ENCODE peak calls at places on chromosomes 5 and 9, in seven cellular contexts. One of them, this sample, is unnamed.

GRCh38 chr9:114723926-114724325 is 41.9 kb upstream of the TEX48 start:
- DNase-seq in PC-9: no peak
- DNase-seq in WERI-Rb-1: no peak
- DNase-seq in Panc1: no peak
- DNase-seq in Peyer's patch: no peak
- DNase-seq in prostate gland: no peak
- DNase-seq in HCT116: no peak
- DNase-seq in this sample: no peak

GRCh38 chr9:98994226-98995058 is 50.7 kb downstream of the COL15A1 start:
- DNase-seq in PC-9: no peak
- DNase-seq in WERI-Rb-1: no peak
- DNase-seq in Panc1: no peak
- DNase-seq in Peyer's patch: no peak
- DNase-seq in prostate gland: no peak
- DNase-seq in HCT116: no peak
- DNase-seq in this sample: no peak

GRCh38 chr5:119340597-119341218 is 15.1 kb upstream of the TNFAIP8 start:
- DNase-seq in PC-9: no peak
- DNase-seq in WERI-Rb-1: no peak
- DNase-seq in Panc1: no peak
- DNase-seq in Peyer's patch: no peak
- DNase-seq in prostate gland: no peak
- DNase-seq in HCT116: no peak
- DNase-seq in this sample: no peak

GRCh38 chr5:76403713-76403962 is 553 bp downstream of the IQGAP2 start:
- DNase-seq in PC-9: no peak
- DNase-seq in WERI-Rb-1: no peak
- DNase-seq in Panc1: no peak
- DNase-seq in Peyer's patch: peak; percentile 80
- DNase-seq in prostate gland: peak; percentile 65
- DNase-seq in HCT116: no peak
- DNase-seq in this sample: no peak

GRCh38 chr9:8365466-8366160 is 566.0 kb upstream of the DMAC1 start:
- DNase-seq in PC-9: no peak
- DNase-seq in WERI-Rb-1: no peak
- DNase-seq in Panc1: no peak
- DNase-seq in Peyer's patch: no peak
- DNase-seq in prostate gland: no peak
- DNase-seq in HCT116: no peak
- DNase-seq in this sample: no peak

GRCh38 chr9:92048924-92049625 is 66.1 kb downstream of the SPTLC1 start:
- DNase-seq in PC-9: no peak
- DNase-seq in WERI-Rb-1: no peak
- DNase-seq in Panc1: no peak
- DNase-seq in Peyer's patch: no peak
- DNase-seq in prostate gland: no peak
- DNase-seq in HCT116: no peak
- DNase-seq in this sample: no peak

GRCh38 chr5:58505502-58505901 is 14.3 kb downstream of the GAPT start:
- DNase-seq in PC-9: no peak
- DNase-seq in WERI-Rb-1: no peak
- DNase-seq in Panc1: no peak
- DNase-seq in Peyer's patch: no peak
- DNase-seq in prostate gland: no peak
- DNase-seq in HCT116: no peak
- DNase-seq in this sample: no peak

GRCh38 chr5:3489221-3489620 is 106.4 kb upstream of the IRX1 start:
- DNase-seq in PC-9: no peak
- DNase-seq in WERI-Rb-1: peak; percentile 49
- DNase-seq in Panc1: no peak
- DNase-seq in Peyer's patch: no peak
- DNase-seq in prostate gland: no peak
- DNase-seq in HCT116: no peak
- DNase-seq in this sample: no peak

GRCh38 chr5:74042559-74043357 is 416.8 kb downstream of the ARHGEF28 start:
- DNase-seq in PC-9: no peak
- DNase-seq in WERI-Rb-1: no peak
- DNase-seq in Panc1: no peak
- DNase-seq in Peyer's patch: no peak
- DNase-seq in prostate gland: no peak
- DNase-seq in HCT116: no peak
- DNase-seq in this sample: no peak

GRCh38 chr9:112308576-112308975 is 24.8 kb downstream of the PTBP3 start:
- DNase-seq in PC-9: no peak
- DNase-seq in WERI-Rb-1: peak; percentile 70
- DNase-seq in Panc1: no peak
- DNase-seq in Peyer's patch: no peak
- DNase-seq in prostate gland: no peak
- DNase-seq in HCT116: no peak
- DNase-seq in this sample: no peak

GRCh38 chr5:88093765-88094164 is 174.9 kb downstream of the TMEM161B start:
- DNase-seq in PC-9: no peak
- DNase-seq in WERI-Rb-1: no peak
- DNase-seq in Panc1: no peak
- DNase-seq in Peyer's patch: no peak
- DNase-seq in prostate gland: no peak
- DNase-seq in HCT116: no peak
- DNase-seq in this sample: no peak

GRCh38 chr5:88732181-88732633 is 150.8 kb downstream of the MEF2C start:
- DNase-seq in PC-9: no peak
- DNase-seq in WERI-Rb-1: no peak
- DNase-seq in Panc1: no peak
- DNase-seq in Peyer's patch: no peak
- DNase-seq in prostate gland: no peak
- DNase-seq in HCT116: no peak
- DNase-seq in this sample: peak; percentile 89

GRCh38 chr9:18710089-18710488 is 236.1 kb downstream of the ADAMTSL1 start:
- DNase-seq in PC-9: no peak
- DNase-seq in WERI-Rb-1: no peak
- DNase-seq in Panc1: no peak
- DNase-seq in Peyer's patch: no peak
- DNase-seq in prostate gland: no peak
- DNase-seq in HCT116: no peak
- DNase-seq in this sample: no peak

GRCh38 chr5:151617841-151618710 is 26.9 kb upstream of the FAT2 start:
- DNase-seq in PC-9: peak; percentile 97
- DNase-seq in WERI-Rb-1: no peak
- DNase-seq in Panc1: no peak
- DNase-seq in Peyer's patch: no peak
- DNase-seq in prostate gland: no peak
- DNase-seq in HCT116: peak; percentile 7
- DNase-seq in this sample: no peak

GRCh38 chr9:134366223-134367031 is 40.2 kb downstream of the RXRA start:
- DNase-seq in PC-9: peak; percentile 48
- DNase-seq in WERI-Rb-1: no peak
- DNase-seq in Panc1: no peak
- DNase-seq in Peyer's patch: peak; percentile 90
- DNase-seq in prostate gland: peak; percentile 96
- DNase-seq in HCT116: no peak
- DNase-seq in this sample: peak; percentile 94

GRCh38 chr5:167950126-167950721 is 341.2 kb upstream of the WWC1 start:
- DNase-seq in PC-9: no peak
- DNase-seq in WERI-Rb-1: no peak
- DNase-seq in Panc1: no peak
- DNase-seq in Peyer's patch: no peak
- DNase-seq in prostate gland: no peak
- DNase-seq in HCT116: no peak
- DNase-seq in this sample: no peak

GRCh38 chr9:113454914-113455761 is 8.4 kb upstream of the RGS3 start:
- DNase-seq in PC-9: peak; percentile 79
- DNase-seq in WERI-Rb-1: no peak
- DNase-seq in Panc1: no peak
- DNase-seq in Peyer's patch: no peak
- DNase-seq in prostate gland: no peak
- DNase-seq in HCT116: peak; percentile 16
- DNase-seq in this sample: peak; percentile 84

GRCh38 chr5:129204525-129204924 is 110.0 kb downstream of the ISOC1 start:
- DNase-seq in PC-9: no peak
- DNase-seq in WERI-Rb-1: no peak
- DNase-seq in Panc1: no peak
- DNase-seq in Peyer's patch: no peak
- DNase-seq in prostate gland: no peak
- DNase-seq in HCT116: no peak
- DNase-seq in this sample: no peak

GRCh38 chr5:131679911-131680310 is 44.9 kb upstream of the RAPGEF6 start:
- DNase-seq in PC-9: no peak
- DNase-seq in WERI-Rb-1: no peak
- DNase-seq in Panc1: no peak
- DNase-seq in Peyer's patch: no peak
- DNase-seq in prostate gland: no peak
- DNase-seq in HCT116: no peak
- DNase-seq in this sample: no peak

GRCh38 chr9:13278368-13279246 is 885 bp downstream of the MPDZ start:
- DNase-seq in PC-9: no peak
- DNase-seq in WERI-Rb-1: peak; percentile 20
- DNase-seq in Panc1: no peak
- DNase-seq in Peyer's patch: peak; percentile 51
- DNase-seq in prostate gland: peak; percentile 76
- DNase-seq in HCT116: no peak
- DNase-seq in this sample: peak; percentile 83

DNA sequence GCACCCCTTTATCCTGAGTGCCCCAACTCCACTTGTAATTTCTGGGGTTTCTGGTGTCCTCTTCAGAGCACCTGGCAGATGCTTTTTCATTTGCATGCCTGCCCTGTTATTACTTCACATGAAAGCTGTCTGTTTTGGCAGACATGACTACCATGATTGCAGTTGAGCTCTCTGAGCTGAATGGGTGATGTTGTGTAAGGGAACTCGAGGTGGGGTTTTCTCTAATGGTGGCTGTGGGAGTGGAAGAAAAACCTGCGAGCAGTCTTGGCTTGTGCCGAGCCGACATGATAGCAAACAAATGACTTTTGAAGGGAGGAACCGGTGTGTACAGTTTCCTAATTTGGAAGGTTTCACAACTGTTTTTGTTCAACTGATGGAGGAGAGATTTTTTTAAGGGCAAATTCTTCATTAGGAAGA is 196.2 kb downstream of the AOPEP start:
- DNase-seq in PC-9: peak; percentile 84
- DNase-seq in WERI-Rb-1: no peak
- DNase-seq in Panc1: no peak
- DNase-seq in Peyer's patch: no peak
- DNase-seq in prostate gland: peak; percentile 53
- DNase-seq in HCT116: no peak
- DNase-seq in this sample: no peak
- H3K4me3 ChIP-seq in PC-9: peak overlapping the region; percentile 39
- H3K4me3 ChIP-seq in WERI-Rb-1: no peak overlapping the region
- H3K4me3 ChIP-seq in Panc1: no peak overlapping the region
- H3K4me3 ChIP-seq in Peyer's patch: no peak overlapping the region
- H3K4me3 ChIP-seq in prostate gland: no peak overlapping the region
- H3K4me3 ChIP-seq in HCT116: no peak overlapping the region
- H3K4me3 ChIP-seq in this sample: peak overlapping the region; percentile 7

DNA sequence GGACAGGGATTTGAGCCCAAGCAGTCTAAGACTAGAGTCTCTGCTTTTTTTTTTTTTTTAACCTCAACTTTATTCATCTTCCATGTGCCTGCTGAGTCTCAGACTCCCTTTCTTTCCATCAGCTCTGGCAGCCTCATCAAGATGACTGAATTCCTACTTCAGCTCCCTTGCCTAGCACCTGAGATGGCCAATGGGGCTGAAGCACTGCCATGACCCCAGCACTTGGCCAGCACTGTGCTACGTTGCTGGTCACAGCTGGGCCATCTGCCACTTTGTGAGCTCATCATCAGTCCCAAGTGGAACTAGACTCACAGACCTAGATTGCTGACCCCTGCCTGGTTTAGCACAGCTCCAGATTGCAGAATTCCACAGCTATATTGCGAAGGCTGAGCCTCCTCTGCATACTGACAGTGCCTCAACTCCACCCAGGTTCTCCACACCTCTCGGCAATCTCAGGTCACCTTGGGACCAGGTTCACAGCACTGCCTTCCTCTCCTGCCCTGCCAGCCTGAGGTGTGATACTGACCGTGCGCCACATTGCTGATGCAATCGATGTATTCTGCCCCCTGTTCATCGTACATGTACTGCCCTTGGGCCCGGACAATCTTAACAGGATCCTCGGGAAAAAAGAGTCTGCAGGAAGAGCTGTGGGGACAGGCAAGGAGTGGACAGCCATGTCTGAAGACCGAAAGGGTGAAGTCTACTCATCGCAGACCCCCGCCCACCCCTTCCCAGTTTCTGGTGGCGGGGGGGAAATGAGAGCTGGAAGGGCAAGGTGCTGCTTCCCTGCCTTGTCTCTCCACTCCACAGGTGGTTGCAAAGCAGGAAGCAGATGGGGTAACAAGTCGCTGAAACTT is 1.5 kb downstream of the PHYKPL start:
- DNase-seq in PC-9: no peak
- DNase-seq in WERI-Rb-1: no peak
- DNase-seq in Panc1: no peak
- DNase-seq in Peyer's patch: peak; percentile 81
- DNase-seq in prostate gland: no peak
- DNase-seq in HCT116: no peak
- DNase-seq in this sample: no peak
- H3K27ac ChIP-seq in PC-9: peak overlapping the region; percentile 42
- H3K27ac ChIP-seq in WERI-Rb-1: no peak overlapping the region
- H3K27ac ChIP-seq in Panc1: peak overlapping the region; percentile 89
- H3K27ac ChIP-seq in Peyer's patch: peak overlapping the region; percentile 97
- H3K27ac ChIP-seq in prostate gland: no peak overlapping the region
- H3K27ac ChIP-seq in HCT116: peak overlapping the region; percentile 95
- H3K27ac ChIP-seq in this sample: peak overlapping the region; percentile 95

DNA sequence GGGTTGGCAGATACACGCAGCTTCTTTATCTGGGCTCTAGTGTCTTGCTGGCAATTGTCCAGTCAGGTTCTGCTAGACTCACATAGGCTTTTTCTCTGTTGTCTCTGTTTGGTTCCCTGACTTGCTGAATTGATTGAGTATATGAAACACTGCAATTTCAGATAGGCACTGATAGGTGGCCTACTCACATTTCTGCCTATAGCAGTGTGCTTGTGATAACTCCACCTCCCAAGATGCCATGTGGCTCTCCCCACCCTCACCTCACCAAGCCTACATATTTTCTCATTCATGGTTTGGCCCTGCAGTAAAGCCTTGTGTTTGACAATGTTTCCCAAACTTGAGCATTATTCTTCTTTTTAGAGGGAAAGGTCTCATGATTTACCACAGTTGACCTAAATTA is 52.6 kb downstream of the AOPEP start:
- DNase-seq in PC-9: no peak
- DNase-seq in WERI-Rb-1: no peak
- DNase-seq in Panc1: no peak
- DNase-seq in Peyer's patch: no peak
- DNase-seq in prostate gland: no peak
- DNase-seq in HCT116: no peak
- DNase-seq in this sample: no peak
- TF ChIP-seq CTCF in PC-9: no peak
- TF ChIP-seq CTCF in WERI-Rb-1: peak; percentile 48
- TF ChIP-seq CTCF in Panc1: no peak
- TF ChIP-seq CTCF in Peyer's patch: no peak
- TF ChIP-seq CTCF in prostate gland: no peak
- TF ChIP-seq CTCF in HCT116: no peak
- TF ChIP-seq CTCF in this sample: no peak

DNA sequence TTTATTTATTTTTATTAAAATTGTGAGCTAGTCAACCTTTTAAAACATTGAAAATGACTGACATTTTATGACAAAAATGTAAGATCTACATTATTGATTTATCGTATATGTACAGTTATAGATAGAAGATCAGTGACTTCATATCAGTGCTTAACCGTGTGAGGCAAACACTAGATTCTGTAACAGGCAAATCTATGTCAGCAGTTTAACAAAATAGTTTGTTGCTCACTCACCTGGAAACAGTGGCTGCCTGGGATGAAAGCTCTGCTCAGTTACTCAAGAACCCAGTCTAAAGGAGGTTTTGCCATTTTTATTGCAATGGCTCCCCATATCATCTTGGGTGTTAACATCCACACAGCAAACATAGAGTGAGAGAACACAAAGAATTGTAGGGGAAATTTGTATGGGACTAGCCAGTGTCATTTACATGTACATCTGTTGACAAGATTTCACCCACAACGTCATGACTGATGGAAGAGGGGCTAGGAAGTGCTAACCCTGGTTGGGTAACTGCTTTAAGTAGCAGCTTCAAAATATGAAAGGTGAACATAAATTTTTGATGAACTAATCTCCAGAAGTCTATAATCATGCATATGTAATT is 49.0 kb downstream of the SGCD start:
- DNase-seq in PC-9: no peak
- DNase-seq in WERI-Rb-1: no peak
- DNase-seq in Panc1: no peak
- DNase-seq in Peyer's patch: no peak
- DNase-seq in prostate gland: no peak
- DNase-seq in HCT116: no peak
- DNase-seq in this sample: no peak
- H3K4me3 ChIP-seq in PC-9: no peak overlapping the region
- H3K4me3 ChIP-seq in WERI-Rb-1: no peak overlapping the region
- H3K4me3 ChIP-seq in Panc1: no peak overlapping the region
- H3K4me3 ChIP-seq in Peyer's patch: no peak overlapping the region
- H3K4me3 ChIP-seq in prostate gland: no peak overlapping the region
- H3K4me3 ChIP-seq in HCT116: no peak overlapping the region
- H3K4me3 ChIP-seq in this sample: no peak overlapping the region

This sample was measured in coronary artery.